ENCODE peak calls at places on chromosomes 6 and 20, in four cellular contexts. Z is IMR-90, V is aorta, S is neural progenitor cell. Q is an unnamed sample.

GRCh38 chr20:5612476-5613291 is 137.5 kb upstream of the SHLD1 start:
- DNase-seq in Z (peak; percentile 85), S (no peak), V (peak; percentile 47), Q (peak; percentile 68)

GRCh38 chr20:50456452-50457324 is 53.5 kb upstream of the PTPN1 start:
- DNase-seq in Z (no peak), V (peak; percentile 41), S (no peak), Q (no peak)

GRCh38 chr20:61113731-61114130 is 138.3 kb upstream of the CDH4 start:
- DNase-seq in Z (no peak), V (no peak), S (no peak), Q (no peak)

GRCh38 chr20:55166063-55166462 is 690.7 kb downstream of the DOK5 start:
- DNase-seq in V (no peak), S (peak; percentile 91), Z (no peak), Q (no peak)

GRCh38 chr6:19934996-19935591 is 97.9 kb downstream of the ID4 start:
- DNase-seq in V (no peak), S (no peak), Z (no peak), Q (no peak)

GRCh38 chr6:159174263-159174974 is 5.2 kb downstream of the FNDC1 start:
- DNase-seq in Z (peak; percentile 63), S (peak; percentile 90), V (peak; percentile 82), Q (peak; percentile 92)

GRCh38 chr6:81792826-81793225 is 40.3 kb upstream of the TENT5A start:
- DNase-seq in S (no peak), Z (no peak), V (no peak), Q (no peak)

GRCh38 chr20:59772373-59772705 is 161.1 kb downstream of the SYCP2 start:
- DNase-seq in V (no peak), S (no peak), Z (no peak), Q (no peak)

GRCh38 chr20:22403860-22404608 is 180.3 kb downstream of the FOXA2 start:
- DNase-seq in S (peak; percentile 47), Z (no peak), V (no peak), Q (no peak)

GRCh38 chr6:45626087-45626891 is 248.6 kb upstream of the SUPT3H start:
- DNase-seq in V (no peak), Z (peak; percentile 84), S (peak; percentile 16), Q (peak; percentile 81)

GRCh38 chr20:17969884-17970409 is 1.1 kb downstream of the MGME1 start:
- DNase-seq in Z (peak; percentile 70), V (peak; percentile 81), S (peak; percentile 23), Q (peak; percentile 62)

GRCh38 chr6:157912326-157912725 is 69.3 kb upstream of the SYNJ2 start:
- DNase-seq in S (no peak), V (no peak), Z (peak; percentile 95), Q (peak; percentile 87)

GRCh38 chr6:24775520-24776058 is 852 bp downstream of the GMNN start:
- DNase-seq in S (peak; percentile 20), V (peak; percentile 46), Z (peak; percentile 70), Q (peak; percentile 78)

GRCh38 chr6:150245148-150245547 is 102.3 kb downstream of the PPP1R14C start:
- DNase-seq in S (no peak), Z (no peak), V (no peak), Q (no peak)

GRCh38 chr20:9269280-9269971 is 200.5 kb downstream of the PLCB4 start:
- DNase-seq in Z (peak; percentile 71), V (no peak), S (no peak), Q (peak; percentile 54)

GRCh38 chr20:36833275-36834020 is 42.5 kb upstream of the TLDC2 start:
- DNase-seq in Z (peak; percentile 95), V (no peak), S (no peak), Q (no peak)

GRCh38 chr6:72758901-72759300 is 137.0 kb downstream of the KCNQ5 start:
- DNase-seq in S (no peak), V (no peak), Z (no peak), Q (no peak)

GRCh38 chr20:34637245-34638185 is 39.4 kb downstream of the PIGU start:
- DNase-seq in Z (peak; percentile 80), V (no peak), S (no peak), Q (peak; percentile 95)

GRCh38 chr20:46772901-46773300 is 63.5 kb downstream of the SLC2A10 start:
- DNase-seq in V (no peak), Z (no peak), S (peak; percentile 34), Q (no peak)

GRCh38 chr20:12936524-12936923 is 72.2 kb upstream of the SPTLC3 start:
- DNase-seq in S (no peak), V (no peak), Z (no peak), Q (no peak)

GRCh38 chr6:67544851-67545452 is 1090.1 kb upstream of the ADGRB3 start:
- DNase-seq in Z (no peak), S (no peak), V (no peak), Q (no peak)

GRCh38 chr6:8063762-8064637 is at the start of gene BLOC1S5:
- DNase-seq in V (peak; percentile 98), Z (peak; percentile 97), S (peak; percentile 97), Q (peak; percentile 99)

GRCh38 chr6:96792791-96793190 is 44.5 kb downstream of the GPR63 start:
- DNase-seq in V (no peak), Z (no peak), S (no peak), Q (no peak)

GRCh38 chr20:21026951-21027350 is 79.2 kb downstream of the LINC00237 start:
- DNase-seq in Z (no peak), S (no peak), V (no peak), Q (no peak)

GRCh38 chr6:113936093-113936934 is 34.6 kb downstream of the HDAC2 start:
- DNase-seq in Z (peak; percentile 70), S (peak; percentile 42), V (no peak), Q (peak; percentile 85)

GRCh38 chr6:137363805-137364138 is 130.4 kb downstream of the OLIG3 start:
- DNase-seq in V (no peak), S (no peak), Z (no peak), Q (no peak)

GRCh38 chr20:2299301-2299700 is 3.5 kb downstream of the TGM3 start:
- DNase-seq in Z (no peak), S (no peak), V (peak; percentile 70), Q (peak; percentile 3)

GRCh38 chr6:41247288-41247865 is 19.2 kb downstream of the TREML4 start:
- DNase-seq in Z (no peak), V (no peak), S (no peak), Q (no peak)

GRCh38 chr20:24639167-24639548 is 169.7 kb downstream of the SYNDIG1 start:
- DNase-seq in Z (no peak), V (no peak), S (no peak), Q (no peak)

GRCh38 chr6:51265426-51265825 is 446.8 kb downstream of the TFAP2B start:
- DNase-seq in S (no peak), Z (no peak), V (peak; percentile 61), Q (no peak)

GRCh38 chr6:125780540-125781306 is 10.0 kb upstream of the NCOA7 start:
- DNase-seq in Z (peak; percentile 78), S (peak; percentile 46), V (peak; percentile 62), Q (peak; percentile 85)

GRCh38 chr6:79438015-79438414 is 99.2 kb downstream of the LCA5 start:
- DNase-seq in V (peak; percentile 63), Z (no peak), S (no peak), Q (peak; percentile 76)

GRCh38 chr20:59785118-59785959 is 148.1 kb downstream of the SYCP2 start:
- DNase-seq in Z (no peak), S (no peak), V (no peak), Q (no peak)

GRCh38 chr6:164695896-164696295 is 613.5 kb downstream of the C6orf118 start:
- DNase-seq in V (no peak), S (no peak), Z (no peak), Q (no peak)

GRCh38 chr6:136822051-136822378 is 377 bp upstream of the PEX7 start:
- DNase-seq in V (peak; percentile 50), Z (peak; percentile 62), S (peak; percentile 7), Q (peak; percentile 77)

GRCh38 chr6:3749390-3749978 is 2.0 kb downstream of the PXDC1 start:
- DNase-seq in V (peak; percentile 69), S (no peak), Z (no peak), Q (peak; percentile 13)
- H3K27me3 ChIP-seq in V (no peaks in the 10 kb centered on the region), S (peaks cover 67% of the 10 kb centered on the region), Z (no peaks in the 10 kb centered on the region), Q (no peaks in the 10 kb centered on the region)

DNA sequence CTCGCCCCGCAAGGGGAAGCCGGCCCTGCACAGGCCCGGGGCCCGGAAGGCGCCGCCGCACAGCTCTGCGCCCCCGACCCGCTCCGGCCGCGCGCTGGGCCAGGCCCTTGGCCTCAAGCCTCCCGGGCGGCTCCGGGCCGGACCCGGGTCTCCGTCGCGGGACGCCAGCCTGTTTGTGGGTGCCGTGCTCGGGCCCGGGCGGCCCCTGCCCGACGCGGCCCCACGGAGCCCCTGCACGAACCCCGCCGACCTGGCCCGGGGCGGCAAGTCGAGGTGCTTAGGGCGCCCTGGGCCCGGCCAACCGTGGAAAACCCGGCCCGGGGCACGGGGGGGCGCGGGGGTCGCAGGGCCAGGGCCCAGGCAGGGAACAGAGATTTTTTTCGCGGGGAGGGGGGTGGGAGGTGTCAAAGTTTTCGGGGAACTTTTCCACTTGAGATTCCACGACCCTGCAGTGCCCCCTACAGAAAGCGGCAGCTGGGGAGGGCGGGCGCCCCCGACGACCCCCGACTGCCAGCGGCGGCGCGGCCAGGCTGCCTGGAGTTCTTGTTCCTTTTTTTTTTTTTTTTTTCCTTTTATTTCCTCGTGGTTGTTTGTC is 805 bp upstream of the STX16 start:
- DNase-seq in V (no peak), S (peak; percentile 55), Z (no peak), Q (no peak)
- H3K4me3 ChIP-seq in V (peak overlapping the region; percentile 81), S (peak overlapping the region; percentile 85), Z (peak overlapping the region; percentile 78), Q (peak overlapping the region; percentile 100)

GRCh38 chr6:89655122-89655521 is 16.6 kb upstream of the LYRM2 start:
- DNase-seq in S (no peak), Z (peak; percentile 40), V (no peak), Q (no peak)

GRCh38 chr6:89650579-89650978 is 12.0 kb upstream of the LYRM2 start:
- DNase-seq in S (no peak), Z (no peak), V (no peak), Q (no peak)

GRCh38 chr6:89644864-89645263 is 6.3 kb upstream of the LYRM2 start:
- DNase-seq in V (no peak), Z (no peak), S (no peak), Q (no peak)

DNA sequence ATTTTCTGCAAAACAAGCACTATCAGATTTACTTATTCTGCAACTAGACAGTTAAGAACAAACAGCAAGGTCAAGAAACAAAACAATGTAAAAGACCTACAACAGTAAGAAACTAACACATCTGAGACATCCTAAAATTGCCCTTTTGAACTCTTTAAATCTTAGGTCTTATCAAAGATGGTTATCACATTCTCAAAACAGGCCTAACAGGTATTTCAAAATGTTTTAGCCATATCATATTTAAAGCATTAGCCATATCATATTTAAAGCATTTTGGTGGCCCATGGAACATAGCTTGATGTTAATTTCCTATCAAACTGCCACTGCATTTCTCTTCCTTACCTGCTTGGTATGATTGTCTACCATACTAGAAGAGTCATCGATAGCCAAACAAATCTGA is 11.1 kb upstream of the LYRM2 start:
- DNase-seq in S (no peak), Z (no peak), V (no peak), Q (no peak)
- H3K36me3 ChIP-seq in S (peaks cover 19% of the 10 kb centered on the region), Z (peaks cover 24% of the 10 kb centered on the region), V (peaks cover 6% of the 10 kb centered on the region), Q (peaks cover 86% of the 10 kb centered on the region)

GRCh38 chr6:1616556-1617463 is 7.1 kb downstream of the FOXC1 start:
- DNase-seq in Z (no peak), S (peak; percentile 26), V (no peak), Q (no peak)
- H3K27me3 ChIP-seq in Z (no peaks in the 10 kb centered on the region), S (peaks cover 100% of the 10 kb centered on the region), V (no peaks in the 10 kb centered on the region), Q (peaks cover 9% of the 10 kb centered on the region)

GRCh38 chr6:46953921-46954320 is 32.2 kb upstream of the ADGRF5 start:
- DNase-seq in V (no peak), S (no peak), Z (no peak), Q (no peak)
- H3K4me3 ChIP-seq in V (no peak overlapping the region), S (no peak overlapping the region), Z (no peak overlapping the region), Q (no peak overlapping the region)

GRCh38 chr6:47307362-47308222 is 2.1 kb downstream of the TNFRSF21 start:
- DNase-seq in S (no peak), Z (no peak), V (no peak), Q (no peak)
- H3K36me3 ChIP-seq in S (no peaks in the 10 kb centered on the region), Z (no peaks in the 10 kb centered on the region), V (no peaks in the 10 kb centered on the region), Q (no peaks in the 10 kb centered on the region)

GRCh38 chr6:111474106-111474505 is 8.9 kb downstream of the REV3L start:
- DNase-seq in Z (no peak), V (no peak), S (no peak), Q (no peak)
- H3K27me3 ChIP-seq in Z (no peaks in the 10 kb centered on the region), V (no peaks in the 10 kb centered on the region), S (peaks cover 36% of the 10 kb centered on the region), Q (no peaks in the 10 kb centered on the region)

Q was measured in adipocyte.